ENCODE peak calls at places on chromosomes 4 and X, in ten cellular contexts. M is astrocyte of the spinal cord, D is thoracic aorta, F is spleen, C is IMR-90, E is brain microvascular endothelial cell, X is lower leg skin, O is lower lobe of right lung, S is transverse colon, G is pancreas. A is an unnamed sample.

GRCh38 chr4:39043058-39043696 is 11.0 kb upstream of the TMEM156 start:
- DNase-seq in M (no peak), D (no peak), F (no peak), C (peak), E (peak), X (no peak), O (peak), S (no peak), G (no peak), A (peak)

GRCh38 chr4:77617203-77617602 is 11.6 kb downstream of the CXCL13 start:
- DNase-seq in M (no peak), D (no peak), F (no peak), C (no peak), E (no peak), X (no peak), O (no peak), S (no peak), G (no peak), A (no peak)

GRCh38 chr4:102429553-102429952 is 71.6 kb upstream of the NFKB1 start:
- DNase-seq in M (peak), D (no peak), F (no peak), C (peak), E (peak), X (no peak), O (no peak), S (no peak), G (no peak), A (peak)

GRCh38 chr4:2867758-2868491 is 24.3 kb downstream of the ADD1 start:
- DNase-seq in M (peak), D (no peak), F (no peak), C (peak), E (peak), X (no peak), O (no peak), S (no peak), G (peak), A (no peak)

GRCh38 chr4:8537041-8537461 is 43.1 kb upstream of the GPR78 start:
- DNase-seq in M (peak), D (peak), F (no peak), C (peak), E (peak), X (peak), O (no peak), S (peak), G (peak), A (peak)

GRCh38 chr4:25467843-25468242 is 90.8 kb downstream of the ANAPC4 start:
- DNase-seq in M (no peak), D (no peak), F (no peak), C (no peak), E (no peak), X (no peak), O (no peak), S (no peak), G (no peak), A (no peak)

GRCh38 chr4:144685916-144686315 is 40.0 kb downstream of the HHIP start:
- DNase-seq in M (no peak), D (no peak), F (no peak), C (peak), E (no peak), X (no peak), O (no peak), S (no peak), G (no peak), A (no peak)

GRCh38 chrX:144896323-144896722 is 351.0 kb upstream of the SPANXN1 start:
- DNase-seq in M (no peak), D (no peak), F (no peak), C (no peak), E (no peak), X (no peak), O (no peak), S (no peak), G (no peak), A (no peak)

GRCh38 chr4:152109585-152110509 is 349.0 kb upstream of the GATB start:
- DNase-seq in M (peak), D (no peak), F (no peak), C (peak), E (no peak), X (no peak), O (no peak), S (no peak), G (no peak), A (no peak)

GRCh38 chr4:105060628-105061027 is 86.0 kb upstream of the TET2 start:
- DNase-seq in M (peak), D (no peak), F (no peak), C (peak), E (no peak), X (no peak), O (no peak), S (no peak), G (no peak), A (no peak)

GRCh38 chr4:168908859-168909390 is 101.1 kb downstream of the CBR4 start:
- DNase-seq in M (no peak), D (no peak), F (no peak), C (peak), E (no peak), X (no peak), O (no peak), S (no peak), G (no peak), A (no peak)

GRCh38 chrX:70998402-70999027 is 67.6 kb upstream of the SLC7A3 start:
- DNase-seq in M (peak), D (no peak), F (no peak), C (peak), E (peak), X (peak), O (no peak), S (no peak), G (no peak), A (peak)

DNA sequence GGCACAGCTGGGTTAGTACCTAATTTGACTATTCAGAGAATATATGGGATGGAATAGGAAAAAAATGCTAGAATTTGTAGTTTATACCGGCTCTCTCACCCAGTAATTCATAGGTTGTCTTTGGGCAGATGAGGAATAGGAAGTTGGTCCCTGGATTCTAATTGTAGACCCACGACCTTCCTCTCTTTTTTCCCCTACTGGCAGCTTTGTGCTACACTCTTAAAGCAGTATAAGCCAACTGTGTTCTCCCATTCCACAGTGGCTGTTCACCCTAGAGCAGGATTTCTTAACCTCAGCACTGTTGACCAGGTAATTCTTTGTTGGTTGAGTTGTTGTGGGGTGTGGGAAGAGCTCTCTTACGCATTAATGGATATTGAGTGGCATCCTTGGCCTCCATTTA is 92.9 kb downstream of the FNIP2 start:
- DNase-seq in M (no peak), D (no peak), F (no peak), C (no peak), E (no peak), X (no peak), O (no peak), S (no peak), G (no peak), A (no peak)
- TF ChIP-seq CTCF in M (no peak), D (no peak), F (no peak), C (no peak), E (peak), X (no peak), O (no peak), S (no peak), G (no peak), A (no peak)

DNA sequence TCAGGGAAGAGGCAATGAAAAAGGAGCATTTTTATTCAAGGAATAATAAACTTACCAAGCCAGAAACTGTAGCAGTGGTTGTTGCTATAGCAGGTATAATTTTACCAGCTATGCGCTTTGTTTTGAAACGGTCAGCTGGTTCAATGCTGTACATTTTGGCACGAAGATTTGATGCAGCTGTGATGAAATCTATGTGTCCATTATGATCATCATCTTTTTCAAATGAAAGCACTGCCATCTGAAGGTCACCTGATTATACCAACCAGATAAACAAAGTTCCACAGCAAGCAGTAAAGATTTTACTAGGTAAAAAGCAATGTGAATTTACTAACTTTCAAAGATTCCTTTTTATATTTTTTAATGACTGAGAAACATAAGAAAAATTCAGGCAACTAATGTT is 66.4 kb downstream of the STAP1 start:
- DNase-seq in M (no peak), D (no peak), F (no peak), C (no peak), E (no peak), X (no peak), O (no peak), S (no peak), G (no peak), A (no peak)
- TF ChIP-seq CTCF in M (no peak), D (no peak), F (no peak), C (no peak), E (no peak), X (no peak), O (no peak), S (no peak), G (no peak), A (no peak)

GRCh38 chrX:31213941-31214340 is 142.1 kb upstream of the FTHL17 start:
- DNase-seq in M (peak), D (no peak), F (no peak), C (peak), E (no peak), X (no peak), O (no peak), S (no peak), G (no peak), A (no peak)
- TF ChIP-seq CTCF in M (peak), D (peak), F (no peak), C (peak), E (peak), X (no peak), O (peak), S (peak), G (no peak), A (peak)

DNA sequence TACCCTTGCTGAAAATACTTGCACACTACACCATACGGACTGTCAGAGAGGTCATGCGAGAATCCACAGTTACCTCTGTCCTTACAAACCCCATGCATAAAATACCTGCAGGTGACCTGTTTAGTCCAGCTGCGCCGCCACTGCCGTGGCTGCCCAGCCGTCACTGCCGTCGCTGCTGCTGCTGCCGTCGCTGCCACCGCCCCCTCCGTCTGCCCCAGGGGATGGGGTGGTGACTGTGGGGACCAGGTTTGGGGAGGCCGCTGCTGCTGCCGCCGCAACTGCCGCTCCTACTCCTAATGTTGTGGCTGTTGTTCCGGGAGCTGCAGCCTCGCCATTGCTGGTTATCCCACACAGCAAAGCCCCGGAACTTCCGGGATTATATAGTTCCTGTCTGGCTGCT is 141.8 kb upstream of the ZCCHC13 start:
- DNase-seq in M (no peak), D (no peak), F (no peak), C (no peak), E (no peak), X (no peak), O (no peak), S (no peak), G (no peak), A (no peak)
- TF ChIP-seq CTCF in M (no peak), D (no peak), F (no peak), C (no peak), E (no peak), X (no peak), O (no peak), S (no peak), G (no peak), A (no peak)

GRCh38 chrX:128975716-128976115 is 547.6 kb downstream of the SMARCA1 start:
- DNase-seq in M (peak), D (no peak), F (no peak), C (no peak), E (no peak), X (no peak), O (no peak), S (peak), G (peak), A (no peak)
- TF ChIP-seq CTCF in M (peak), D (no peak), F (no peak), C (peak), E (peak), X (no peak), O (peak), S (peak), G (peak), A (no peak)

DNA sequence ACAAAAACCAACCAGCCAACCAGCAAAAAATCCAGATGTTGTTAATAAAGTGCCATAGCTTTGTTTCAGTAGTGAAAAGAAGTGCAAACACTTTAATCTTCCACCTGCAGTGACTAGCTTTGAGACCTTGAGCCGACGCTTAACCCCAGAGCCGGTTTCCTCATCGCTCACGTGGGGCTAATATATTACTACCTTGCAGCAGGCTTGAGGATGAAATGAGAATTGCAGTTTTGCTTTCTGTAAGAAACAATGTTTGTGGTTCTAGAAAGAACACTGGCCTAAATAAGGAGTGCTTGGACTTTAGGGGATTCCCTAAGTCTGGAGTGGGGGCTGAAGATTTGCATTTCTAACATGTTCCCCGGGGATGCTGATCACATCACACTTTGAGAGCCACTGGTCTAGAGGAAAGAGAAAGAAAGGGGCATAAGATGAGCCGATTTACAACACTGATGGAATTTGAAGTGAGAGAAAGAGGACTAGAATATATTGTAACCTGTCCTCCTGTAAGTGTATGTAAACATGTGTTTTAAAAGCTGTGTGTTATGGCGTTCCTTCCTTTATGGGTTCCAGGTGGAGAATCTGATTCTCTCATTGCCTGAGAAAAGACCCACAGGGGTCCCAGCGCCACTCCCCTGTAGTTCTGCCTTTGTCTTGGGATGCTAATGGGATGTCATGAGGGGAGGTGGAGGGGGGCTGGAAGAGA is 1.4 kb downstream of the FGF2 start:
- DNase-seq in M (peak), D (no peak), F (no peak), C (peak), E (peak), X (peak), O (no peak), S (peak), G (peak), A (no peak)
- TF ChIP-seq CTCF in M (no peak), D (peak), F (no peak), C (peak), E (peak), X (no peak), O (no peak), S (no peak), G (no peak), A (no peak)

DNA sequence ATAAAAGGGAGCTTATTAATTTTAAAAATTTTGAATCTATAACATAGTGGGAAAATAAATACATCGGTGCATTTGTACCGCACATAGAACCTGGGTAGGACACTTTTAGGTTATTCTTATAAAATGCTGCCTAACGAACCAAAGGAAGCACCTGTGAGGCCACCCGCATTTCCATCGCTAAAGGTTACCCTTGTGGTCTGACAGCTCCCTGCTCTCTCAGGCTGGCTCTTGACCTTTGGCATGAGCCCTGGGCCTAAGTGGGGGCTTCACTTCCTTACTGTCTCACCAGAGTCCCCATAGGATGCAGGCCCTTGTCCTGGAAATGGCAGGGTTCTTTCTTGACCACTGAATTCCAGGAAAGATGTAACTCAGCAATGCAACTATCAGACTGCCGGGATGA is 46.0 kb downstream of the HADH start:
- DNase-seq in M (no peak), D (no peak), F (no peak), C (no peak), E (no peak), X (no peak), O (no peak), S (peak), G (no peak), A (no peak)
- TF ChIP-seq CTCF in M (no peak), D (no peak), F (no peak), C (no peak), E (no peak), X (no peak), O (no peak), S (no peak), G (no peak), A (no peak)

GRCh38 chr4:52376107-52376704 is 282.9 kb downstream of the USP46 start:
- DNase-seq in M (peak), D (no peak), F (no peak), C (peak), E (peak), X (no peak), O (no peak), S (no peak), G (no peak), A (peak)
- TF ChIP-seq CTCF in M (peak), D (peak), F (peak), C (peak), E (peak), X (no peak), O (peak), S (peak), G (peak), A (peak)

DNA sequence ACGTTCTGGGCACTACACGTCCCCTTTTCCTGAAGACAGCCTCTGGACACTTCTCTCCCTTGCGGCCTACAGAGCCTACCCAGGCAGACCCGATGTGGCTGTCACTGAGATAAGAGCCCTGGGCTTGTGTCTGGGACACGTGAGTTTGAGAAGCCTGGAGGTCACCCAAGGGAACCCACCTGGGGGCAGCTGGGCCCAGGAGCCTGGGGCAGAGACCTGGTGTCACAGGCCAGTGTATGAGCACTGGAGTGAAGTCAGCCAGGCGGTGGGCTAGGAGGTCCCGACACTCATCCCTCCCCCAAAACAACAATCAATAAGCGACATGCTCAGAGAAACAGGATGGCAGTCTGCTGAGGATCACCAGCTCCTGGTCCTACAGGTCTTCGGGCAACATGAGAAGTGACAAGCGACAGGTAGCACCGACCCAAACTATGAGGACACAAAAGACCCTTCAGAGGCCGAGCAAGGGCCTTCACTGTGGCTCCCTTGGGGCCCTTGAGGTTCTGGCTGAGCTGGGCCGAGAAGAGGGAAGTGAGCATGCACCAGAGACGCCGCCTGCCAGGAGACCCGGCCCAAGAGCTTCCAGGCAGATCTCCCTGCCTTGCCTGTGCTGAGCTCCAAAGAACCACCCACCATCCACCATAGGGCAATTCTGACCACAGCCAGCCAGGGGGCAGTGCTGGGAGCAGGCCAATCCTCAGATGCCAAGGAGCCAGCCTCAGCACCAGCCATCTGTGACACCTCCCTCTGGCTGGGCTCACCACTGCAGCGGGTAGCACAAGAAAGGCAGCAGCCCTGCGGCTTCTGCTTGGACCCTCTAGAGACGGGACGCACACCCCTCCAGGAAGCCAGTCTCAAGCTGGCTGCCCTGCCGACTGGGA is 11.0 kb upstream of the DUSP9 start:
- DNase-seq in M (no peak), D (no peak), F (peak), C (no peak), E (no peak), X (no peak), O (no peak), S (no peak), G (no peak), A (peak)
- TF ChIP-seq CTCF in M (peak), D (no peak), F (no peak), C (peak), E (peak), X (no peak), O (no peak), S (peak), G (no peak), A (peak)

DNA sequence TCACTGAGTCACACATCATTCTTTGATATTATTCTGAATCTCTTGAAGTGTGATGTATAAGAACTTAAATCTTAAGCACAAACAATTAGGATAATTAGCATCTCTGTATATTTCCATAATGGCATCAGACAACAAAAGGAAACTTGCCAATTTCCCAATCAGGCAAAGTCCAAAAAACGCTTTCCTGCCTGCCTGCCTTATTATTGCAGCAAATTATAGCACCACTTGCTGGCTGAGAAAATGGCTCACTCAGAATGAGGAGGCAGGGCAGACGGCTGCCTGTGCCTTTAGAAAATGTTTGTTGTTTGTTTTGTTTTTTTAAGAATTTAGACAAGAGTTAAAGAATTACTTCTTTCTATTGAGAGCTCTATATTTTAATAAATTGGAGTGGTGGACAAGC is 27.7 kb upstream of the NR3C2 start:
- DNase-seq in M (no peak), D (no peak), F (no peak), C (no peak), E (no peak), X (no peak), O (no peak), S (no peak), G (no peak), A (no peak)
- TF ChIP-seq CTCF in M (no peak), D (no peak), F (no peak), C (no peak), E (no peak), X (no peak), O (no peak), S (no peak), G (no peak), A (no peak)